ENCODE peak calls at places on chromosome 7, in ten cellular contexts. Z is H1, L is HCT116, S is Panc1, I is spleen, Y is HL-60, V is stomach, K is K562, U is suprapubic skin, R is GM23338. B is an unnamed sample.
A peak's percentile ranks its signal among the peaks of the same experiment; 100 is the strongest.

GRCh38 chr7:140605337-140605736 is 35.3 kb downstream of the DENND2A start:
- DNase-seq in K (no peak), I (no peak), S (no peak), Y (no peak), V (no peak), R (peak; percentile 67), L (no peak), Z (no peak), U (no peak), B (no peak)

GRCh38 chr7:152931583-152931982 is 172.0 kb downstream of the ACTR3B start:
- DNase-seq in K (no peak), L (no peak), Z (no peak), U (no peak), I (no peak), S (no peak), Y (no peak), R (no peak), V (no peak), B (no peak)

GRCh38 chr7:97595439-97595838 is 136.4 kb upstream of the TAC1 start:
- DNase-seq in L (no peak), Y (no peak), K (no peak), I (no peak), U (no peak), V (no peak), S (no peak), R (no peak), Z (no peak), B (no peak)

GRCh38 chr7:69070476-69070875 is 527.8 kb upstream of the AUTS2 start:
- DNase-seq in U (no peak), L (no peak), S (no peak), K (no peak), R (no peak), Y (no peak), Z (no peak), V (no peak), I (no peak), B (no peak)

GRCh38 chr7:78587443-78588044 is 789.0 kb downstream of the PHTF2 start:
- DNase-seq in Y (no peak), K (peak; percentile 29), S (peak; percentile 39), I (no peak), U (no peak), R (peak; percentile 44), Z (no peak), V (no peak), L (peak; percentile 6), B (no peak)

GRCh38 chr7:124688991-124689390 is 76.6 kb downstream of the GPR37 start:
- DNase-seq in Y (no peak), K (no peak), S (no peak), V (no peak), U (no peak), I (no peak), R (no peak), Z (no peak), L (no peak), B (no peak)

GRCh38 chr7:14835399-14835798 is 67.2 kb downstream of the DGKB start:
- DNase-seq in S (no peak), K (no peak), R (no peak), V (no peak), I (no peak), Y (no peak), Z (no peak), L (no peak), U (no peak), B (no peak)

GRCh38 chr7:35753761-35754603 is 46.9 kb upstream of the SEPTIN7 start:
- DNase-seq in Y (no peak), S (no peak), U (no peak), R (no peak), I (no peak), Z (no peak), K (peak; percentile 58), L (no peak), V (no peak), B (peak; percentile 20)

GRCh38 chr7:150668472-150668911 is 17.0 kb upstream of the GIMAP2 start:
- DNase-seq in Y (no peak), L (no peak), Z (no peak), V (no peak), S (no peak), I (no peak), R (no peak), U (no peak), K (no peak), B (no peak)

GRCh38 chr7:150663802-150664494 is 21.6 kb upstream of the GIMAP2 start:
- DNase-seq in K (no peak), S (no peak), R (no peak), V (no peak), I (no peak), U (no peak), Y (no peak), Z (no peak), L (no peak), B (peak; percentile 23)

GRCh38 chr7:150665882-150666281 is 19.6 kb upstream of the GIMAP2 start:
- DNase-seq in I (no peak), Z (no peak), S (no peak), R (no peak), Y (no peak), K (no peak), U (no peak), L (no peak), V (no peak), B (no peak)

GRCh38 chr7:150666412-150666811 is 19.1 kb upstream of the GIMAP2 start:
- DNase-seq in Y (no peak), I (no peak), K (no peak), L (no peak), Z (no peak), U (no peak), V (no peak), S (no peak), R (no peak), B (no peak)

DNA sequence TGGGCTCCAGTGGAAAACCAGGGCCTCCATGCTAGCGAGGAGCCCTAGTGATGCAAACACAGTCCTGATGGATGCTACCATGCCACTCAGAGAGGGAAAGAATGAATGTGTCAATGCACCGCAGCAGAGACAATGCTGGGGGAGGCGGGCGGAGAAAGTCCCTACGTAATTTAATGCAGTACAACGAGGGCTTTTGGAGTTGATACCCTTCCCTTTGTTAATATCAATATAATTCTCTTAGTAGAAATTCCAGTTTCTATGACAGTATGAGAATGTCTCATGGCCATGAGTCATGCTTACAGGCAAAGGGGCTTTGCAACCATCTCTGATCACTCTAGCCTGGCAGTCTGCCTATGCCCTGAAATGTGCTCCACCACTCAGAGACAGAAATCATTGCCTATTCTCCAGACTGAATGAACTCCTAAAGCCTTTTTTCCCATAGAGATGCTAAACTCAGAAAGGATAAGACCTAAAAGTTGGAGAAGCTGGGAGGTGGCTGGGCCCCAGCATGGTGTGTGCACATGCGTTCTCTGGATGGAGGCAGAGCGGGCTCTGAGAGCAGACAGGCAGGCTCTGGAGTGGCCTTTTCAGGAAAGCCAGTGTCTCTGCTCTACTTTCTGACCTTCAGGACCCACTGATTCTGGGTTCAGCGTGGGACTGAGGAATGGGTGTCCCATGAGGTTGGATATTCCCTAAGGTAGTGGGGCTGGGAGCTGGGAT is 20.3 kb upstream of the GIMAP2 start:
- DNase-seq in V (no peak), U (no peak), S (no peak), Z (no peak), R (no peak), L (no peak), I (no peak), K (no peak), Y (no peak), B (no peak)
- H3K4me3 ChIP-seq in V (no peak overlapping the region), U (no peak overlapping the region), S (no peak overlapping the region), Z (no peak overlapping the region), R (no peak overlapping the region), L (no peak overlapping the region), I (no peak overlapping the region), K (no peak overlapping the region), Y (no peak overlapping the region), B (no peak overlapping the region)

DNA sequence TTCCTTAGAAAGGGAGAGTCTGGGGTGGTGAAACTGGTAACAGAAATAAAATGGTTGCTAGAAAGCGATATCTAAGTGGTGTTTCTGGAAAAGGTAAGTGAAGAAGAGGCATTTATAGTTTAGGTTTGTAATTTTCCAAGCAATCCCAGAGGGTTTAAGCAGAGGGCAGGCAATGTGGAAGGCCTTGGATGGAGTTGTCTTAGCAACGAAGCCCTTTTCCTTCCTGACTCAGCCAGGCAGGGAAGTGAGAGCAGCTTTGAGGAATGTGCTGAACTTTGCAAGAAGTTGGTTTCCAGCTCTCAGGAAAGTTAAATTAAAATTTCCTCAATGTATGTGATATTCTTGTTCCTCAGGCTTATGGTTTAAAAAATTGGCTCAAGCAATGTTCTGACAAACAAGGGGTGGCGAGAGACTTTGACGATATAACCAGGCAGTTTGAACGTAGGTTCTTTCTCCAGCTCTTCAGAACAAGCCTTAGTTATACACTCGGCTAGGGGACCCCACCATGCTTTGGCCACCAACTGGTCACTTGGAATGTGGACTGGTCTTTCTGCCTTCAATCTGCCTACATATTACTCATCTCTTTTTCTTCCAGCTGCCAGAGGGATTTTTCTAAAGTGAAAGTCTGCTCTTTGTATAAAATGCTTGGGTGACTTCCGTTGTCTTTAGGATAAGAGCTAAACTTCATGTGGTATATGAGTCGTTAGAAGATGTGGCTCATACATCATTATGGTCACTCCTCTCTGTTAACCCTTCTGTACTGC is 66.9 kb upstream of the SLC25A13 start:
- DNase-seq in R (peak; percentile 11), V (no peak), K (no peak), Z (no peak), S (peak; percentile 30), U (no peak), L (no peak), Y (no peak), I (no peak), B (no peak)
- TF ChIP-seq POLR2AphosphoS5 in R (no peak), V (no peak), K (no peak), Z (no peak), S (no peak), U (no peak), L (no peak), Y (no peak), I (no peak), B (no peak)

GRCh38 chr7:70678621-70679251 is 453.2 kb upstream of the GALNT17 start:
- DNase-seq in Z (no peak), U (no peak), L (no peak), I (no peak), V (no peak), R (no peak), K (no peak), S (no peak), Y (no peak), B (no peak)

GRCh38 chr7:70681111-70681846 is 450.7 kb upstream of the GALNT17 start:
- DNase-seq in Y (no peak), R (peak; percentile 50), Z (no peak), U (no peak), L (no peak), S (no peak), V (no peak), K (no peak), I (no peak), B (no peak)

GRCh38 chr7:70679666-70680065 is 452.3 kb upstream of the GALNT17 start:
- DNase-seq in R (no peak), I (no peak), Z (no peak), S (no peak), V (no peak), K (no peak), L (no peak), U (no peak), Y (no peak), B (no peak)

GRCh38 chr7:70684173-70684572 is 447.8 kb upstream of the GALNT17 start:
- DNase-seq in I (no peak), L (no peak), K (no peak), Y (no peak), R (no peak), Z (no peak), U (no peak), S (no peak), V (no peak), B (no peak)

GRCh38 chr7:70681847-70682350 is 450.0 kb upstream of the GALNT17 start:
- DNase-seq in Z (no peak), L (no peak), U (no peak), V (no peak), I (no peak), S (no peak), R (no peak), Y (no peak), K (no peak), B (no peak)
- H3K4me3 ChIP-seq in Z (peak overlapping the region; percentile 41), L (no peak overlapping the region), U (no peak overlapping the region), V (no peak overlapping the region), I (no peak overlapping the region), S (no peak overlapping the region), R (peak overlapping the region; percentile 44), Y (no peak overlapping the region), K (no peak overlapping the region), B (no peak overlapping the region)

DNA sequence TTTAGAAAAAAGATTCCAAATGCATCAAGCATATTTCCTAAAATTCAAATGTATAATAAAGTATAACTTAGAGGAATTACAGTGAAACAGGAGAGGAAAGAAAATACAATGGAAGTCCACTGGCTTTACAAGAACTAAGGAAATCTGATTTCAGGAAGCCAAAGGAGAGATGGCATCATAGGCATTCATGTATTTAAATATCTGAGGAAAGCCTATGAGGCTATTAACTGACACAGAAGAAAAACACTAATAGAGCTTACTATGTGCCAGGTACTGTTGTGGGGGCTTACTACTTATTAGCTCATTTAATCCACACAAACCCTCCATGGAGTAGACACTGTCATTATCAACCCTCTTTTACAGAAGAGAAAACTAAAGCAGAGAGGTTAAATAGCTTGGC is 92.2 kb downstream of the SRPK2 start:
- DNase-seq in U (no peak), I (no peak), L (no peak), V (no peak), S (no peak), Z (no peak), Y (no peak), K (no peak), R (no peak), B (no peak)
- TF ChIP-seq POLR2AphosphoS5 in U (no peak), I (no peak), L (no peak), V (no peak), S (no peak), Z (no peak), Y (no peak), K (no peak), R (no peak), B (no peak)